ENCODE peak calls at places on chromosome 17, in four cellular contexts. H, P, K and G are unnamed samples.

GRCh38 chr17:32275060-32276042 is 9.7 kb downstream of the RHBDL3 start:
- DNase-seq in H (peak), K (no peak), P (no peak), G (no peak)

GRCh38 chr17:17028059-17028877 is 14.0 kb upstream of the MPRIP start:
- DNase-seq in P (peak), K (peak), H (peak), G (no peak)

GRCh38 chr17:75922173-75922961 is 17.7 kb upstream of the MRPL38 start:
- DNase-seq in P (no peak), K (no peak), H (no peak), G (no peak)

GRCh38 chr17:49434821-49435581 is 20.3 kb upstream of the PHB1 start:
- DNase-seq in K (peak), P (no peak), H (peak), G (no peak)

GRCh38 chr17:51035436-51035835 is 85.2 kb downstream of the SPAG9 start:
- DNase-seq in H (peak), P (no peak), K (no peak), G (no peak)

GRCh38 chr17:71765437-71765836 is 355.4 kb upstream of the SOX9 start:
- DNase-seq in P (no peak), K (no peak), H (peak), G (no peak)

GRCh38 chr17:79087428-79088143 is 13.0 kb downstream of the ENGASE start:
- DNase-seq in H (peak), P (peak), K (peak), G (no peak)

GRCh38 chr17:79685121-79685520 is 45.6 kb upstream of the ENPP7 start:
- DNase-seq in K (no peak), H (no peak), P (no peak), G (no peak)

GRCh38 chr17:83144421-83145357 is 65.3 kb downstream of the METRNL start:
- DNase-seq in K (peak), H (peak), P (no peak), G (peak)

GRCh38 chr17:35587074-35587961 is at the start of gene AP2B1:
- DNase-seq in K (peak), H (peak), P (peak), G (peak)

GRCh38 chr17:78379134-78379497 is 667 bp downstream of the PGS1 start:
- DNase-seq in P (no peak), H (peak), K (no peak), G (no peak)

GRCh38 chr17:74544991-74545441 is 899 bp downstream of the CD300C start:
- DNase-seq in P (no peak), H (no peak), K (no peak), G (no peak)

GRCh38 chr17:41439375-41439774 is 1.4 kb downstream of the KRT38 start:
- DNase-seq in H (peak), P (no peak), K (no peak), G (no peak)

GRCh38 chr17:47810200-47810821 is 11.3 kb downstream of the OSBPL7 start:
- DNase-seq in H (peak), P (no peak), K (peak), G (no peak)

GRCh38 chr17:29791336-29791735 is 138.7 kb downstream of the SSH2 start:
- DNase-seq in K (no peak), P (no peak), H (no peak), G (no peak)

GRCh38 chr17:3043737-3044365 is 19.6 kb downstream of the OR1D5 start:
- DNase-seq in H (no peak), K (no peak), P (no peak), G (no peak)

GRCh38 chr17:78016852-78017251 is 58.3 kb downstream of the TNRC6C start:
- DNase-seq in P (no peak), H (no peak), K (no peak), G (no peak)

GRCh38 chr17:7167832-7168231 is 11.3 kb downstream of the ASGR1 start:
- DNase-seq in K (no peak), H (no peak), P (no peak), G (no peak)

GRCh38 chr17:8237886-8238285 is 10.0 kb downstream of the CTC1 start:
- DNase-seq in P (no peak), H (no peak), K (no peak), G (no peak)

GRCh38 chr17:46764709-46765401 is 53.6 kb downstream of the WNT3 start:
- DNase-seq in P (no peak), H (peak), K (peak), G (no peak)

GRCh38 chr17:3914319-3914685 is 2.0 kb downstream of the P2RX1 start:
- DNase-seq in K (no peak), P (no peak), H (no peak), G (no peak)

GRCh38 chr17:8629371-8630226 is 926 bp downstream of the MYH10 start:
- DNase-seq in K (peak), P (no peak), H (no peak), G (no peak)

GRCh38 chr17:57670769-57671545 is 74.1 kb downstream of the CCDC182 start:
- DNase-seq in K (no peak), P (no peak), H (no peak), G (peak)

GRCh38 chr17:45739786-45740185 is 44.3 kb upstream of the CRHR1 start:
- DNase-seq in P (no peak), K (no peak), H (no peak), G (no peak)

GRCh38 chr17:37558299-37558698 is 50.9 kb downstream of the SYNRG start:
- DNase-seq in H (peak), K (no peak), P (no peak), G (no peak)

GRCh38 chr17:59388070-59388556 is 56.7 kb downstream of the YPEL2 start:
- DNase-seq in H (no peak), K (no peak), P (no peak), G (no peak)

GRCh38 chr17:34763727-34764665 is 184.6 kb downstream of the TMEM132E start:
- DNase-seq in H (peak), P (no peak), K (no peak), G (no peak)

GRCh38 chr17:50660042-50660886 is 25.6 kb downstream of the ABCC3 start:
- DNase-seq in P (no peak), K (no peak), H (peak), G (no peak)

GRCh38 chr17:50972579-50972978 is 106.4 kb upstream of the TOB1 start:
- DNase-seq in P (no peak), K (no peak), H (no peak), G (no peak)

DNA sequence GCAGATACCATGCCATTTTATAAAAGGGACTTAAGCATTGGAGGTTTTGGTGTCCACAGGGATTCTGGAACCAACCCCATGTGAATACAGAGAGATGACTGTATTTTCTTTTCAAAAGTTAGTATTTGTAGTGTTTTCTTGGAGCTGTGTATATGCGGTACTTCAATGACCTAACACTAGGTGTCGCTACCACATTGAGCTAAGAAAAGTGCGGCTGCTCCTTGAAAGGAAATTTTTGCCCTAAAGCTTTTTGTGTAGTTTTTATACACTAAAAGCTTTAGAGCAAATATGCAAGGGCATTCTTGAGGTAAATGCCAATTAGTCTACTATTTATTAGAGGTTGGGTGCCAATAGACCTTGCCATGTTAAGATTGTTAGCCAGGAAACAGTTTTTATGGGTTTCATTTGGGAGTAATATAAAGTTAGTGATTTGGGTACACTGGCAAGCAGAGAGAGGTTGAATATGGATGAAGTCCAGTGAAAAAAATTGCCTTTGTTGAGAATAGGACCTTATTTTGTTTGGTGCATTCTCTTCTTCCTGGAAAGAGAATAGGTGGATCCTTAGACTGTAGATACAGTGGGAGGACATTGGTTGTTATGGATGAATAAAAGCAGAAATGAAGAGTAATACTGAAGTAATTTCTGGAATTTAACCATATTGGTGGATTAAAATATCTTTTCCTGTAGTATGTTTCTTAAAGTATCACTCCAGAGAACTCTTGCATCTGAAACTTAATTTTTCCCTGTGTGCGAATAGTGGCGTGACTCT is 43.3 kb downstream of the BCAS3 start:
- DNase-seq in H (peak), P (no peak), K (peak), G (peak)
- H3K27ac ChIP-seq in H (no peak), P (no peak), K (no peak), G (no peak)

DNA sequence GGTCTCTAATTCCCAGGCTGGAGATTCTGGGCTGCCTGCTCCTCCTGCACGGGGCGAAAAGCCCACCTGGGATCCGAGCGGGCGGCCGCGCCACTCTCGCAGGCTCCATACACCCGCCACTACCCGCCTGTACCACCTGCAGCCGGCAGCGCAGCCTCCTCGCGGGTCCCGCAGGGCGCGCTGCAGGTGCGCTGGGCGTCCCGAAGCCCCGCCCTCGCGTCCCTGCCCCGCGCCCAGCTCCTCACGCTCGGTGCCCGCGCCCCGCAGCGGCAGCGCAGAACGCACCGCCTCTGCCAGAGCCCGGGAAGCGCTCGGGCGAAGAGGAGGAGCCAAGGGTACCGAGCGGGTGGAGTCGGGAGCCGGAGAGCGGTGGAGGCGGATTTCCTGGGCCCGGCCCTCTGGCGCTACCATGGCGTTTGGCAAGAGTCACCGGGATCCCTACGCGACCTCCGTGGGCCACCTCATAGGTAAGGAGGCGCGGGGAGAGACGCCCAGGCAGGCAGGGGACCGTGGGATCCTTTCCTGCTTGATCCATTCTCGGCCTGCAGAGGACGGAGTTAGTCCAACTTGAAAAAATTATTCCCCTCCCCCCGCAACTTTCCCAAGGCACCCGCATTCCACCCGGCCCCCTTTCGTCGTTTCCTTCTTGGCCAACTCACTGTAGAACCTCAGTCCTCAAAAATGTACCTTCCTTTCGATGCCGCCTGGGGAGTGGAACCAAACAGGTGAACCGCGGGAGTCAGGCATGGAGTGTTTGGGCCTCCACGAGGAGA is at the start of gene TOM1L1:
- DNase-seq in K (peak), H (peak), P (peak), G (no peak)
- TF ChIP-seq POLR2A in K (peak), H (no peak), P (no peak), G (no peak)

DNA sequence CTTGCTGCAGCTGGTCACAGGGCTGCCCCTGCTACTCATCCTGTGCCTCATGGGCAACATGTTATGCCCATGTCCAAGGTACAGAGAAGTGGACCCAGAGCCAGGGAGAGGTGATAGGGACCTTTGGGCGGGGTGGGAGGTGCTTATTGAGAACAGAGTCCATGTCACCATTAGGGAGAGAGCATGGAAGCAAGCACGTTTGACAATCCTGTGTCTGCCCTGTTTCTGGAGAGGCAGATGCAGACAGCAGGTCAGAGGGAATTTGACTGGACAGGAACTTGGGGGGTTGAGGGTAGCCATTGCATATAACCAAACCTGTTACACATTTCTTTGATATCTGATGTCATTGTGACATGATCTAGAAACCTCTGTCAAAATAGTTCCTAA is 14.3 kb upstream of the ARL4D start:
- DNase-seq in H (no peak), K (no peak), P (no peak), G (no peak)
- H3K27ac ChIP-seq in H (no peak), K (no peak), P (no peak), G (no peak)

DNA sequence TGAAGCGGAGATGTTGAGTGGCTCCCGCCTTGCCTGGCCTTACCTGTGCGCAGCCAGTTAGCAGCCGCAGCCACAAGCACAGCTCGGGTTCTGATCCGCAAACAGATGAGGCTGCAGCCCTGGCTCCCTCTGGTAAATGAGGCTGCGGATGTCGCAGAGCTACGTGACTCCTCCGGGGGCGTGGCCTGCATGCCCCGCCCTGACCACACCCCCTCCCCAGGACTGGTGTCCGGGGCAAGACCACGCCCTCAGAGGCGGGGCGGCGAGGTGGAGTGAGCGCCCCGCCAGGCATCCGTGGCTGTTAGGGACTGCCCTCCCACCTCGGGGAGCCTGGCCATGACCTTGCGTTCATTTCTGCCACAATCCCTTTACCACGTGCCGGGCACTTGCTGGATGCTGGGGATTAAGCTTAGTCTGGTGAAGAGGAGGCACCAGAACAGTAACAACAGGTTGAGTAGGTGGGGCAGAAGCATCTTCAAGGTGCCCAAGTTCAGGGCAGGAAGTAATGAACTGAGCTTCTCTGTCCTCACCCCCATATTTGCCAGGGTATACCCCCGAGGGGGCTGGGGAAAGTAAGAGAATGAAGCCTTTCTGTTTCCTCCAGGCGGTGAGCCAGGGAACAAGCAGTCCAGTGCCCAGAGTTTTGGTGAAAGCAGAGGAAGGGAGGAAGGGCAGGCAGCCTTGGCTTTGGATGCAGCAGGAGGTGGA is at the start of gene ALDOC:
- DNase-seq in K (peak), H (peak), P (peak), G (peak)
- TF ChIP-seq POLR2A in K (peak), H (peak), P (peak), G (peak)